ENCODE peak calls at places on chromosomes 6 and 20, in six cellular contexts. B, D, W, C, P and Q are unnamed samples.
A peak's percentile ranks its signal among the peaks of the same experiment; 100 is the strongest.

GRCh38 chr6:114439414-114439813 is 96.6 kb upstream of the HS3ST5 start:
- DNase-seq in P (no peak), C (no peak), W (no peak), B (no peak), D (no peak), Q (no peak)

GRCh38 chr6:6560909-6561308 is 27.6 kb upstream of the LY86 start:
- DNase-seq in C (no peak), W (no peak), B (no peak), D (no peak), P (no peak), Q (no peak)

GRCh38 chr20:48631114-48632016 is 196.4 kb downstream of the PREX1 start:
- DNase-seq in B (no peak), C (no peak), W (peak; percentile 64), D (peak; percentile 19), P (no peak), Q (no peak)

GRCh38 chr6:34457392-34457746 is 8.5 kb upstream of the PACSIN1 start:
- DNase-seq in D (no peak), C (no peak), B (no peak), W (no peak), P (no peak), Q (no peak)

GRCh38 chr6:80689700-80690099 is 583.2 kb downstream of the BCKDHB start:
- DNase-seq in D (no peak), P (no peak), B (no peak), W (no peak), C (no peak), Q (no peak)

GRCh38 chr6:135657207-135657606 is 159.7 kb upstream of the AHI1 start:
- DNase-seq in P (no peak), D (no peak), C (no peak), W (no peak), B (no peak), Q (no peak)

GRCh38 chr6:121544691-121545090 is 109.2 kb downstream of the GJA1 start:
- DNase-seq in C (no peak), P (no peak), W (no peak), D (no peak), B (no peak), Q (no peak)

GRCh38 chr20:52383995-52384621 is 192.5 kb upstream of the ZFP64 start:
- DNase-seq in W (no peak), P (no peak), D (no peak), C (no peak), B (no peak), Q (no peak)

GRCh38 chr6:13355043-13355945 is 27.0 kb upstream of the TBC1D7 start:
- DNase-seq in W (no peak), B (no peak), D (peak; percentile 94), C (peak; percentile 91), P (no peak), Q (no peak)

GRCh38 chr6:44222987-44223470 is 366 bp upstream of the SLC29A1 start:
- DNase-seq in C (no peak), D (no peak), P (peak; percentile 59), W (no peak), B (no peak), Q (no peak)

GRCh38 chr20:51586005-51586440 is 43.5 kb upstream of the NFATC2 start:
- DNase-seq in C (peak; percentile 88), B (peak; percentile 47), P (no peak), D (peak; percentile 73), W (no peak), Q (no peak)

GRCh38 chr20:21516861-21517565 is 3.1 kb upstream of the NKX2-2 start:
- DNase-seq in D (no peak), P (no peak), B (no peak), C (no peak), W (peak; percentile 35), Q (no peak)

GRCh38 chr20:46135856-46136633 is 17.9 kb downstream of the CD40 start:
- DNase-seq in B (no peak), D (no peak), P (no peak), W (no peak), C (no peak), Q (no peak)

GRCh38 chr6:83758533-83758932 is 49.6 kb upstream of the SNAP91 start:
- DNase-seq in D (no peak), B (no peak), P (no peak), C (no peak), W (no peak), Q (no peak)

GRCh38 chr6:43090557-43090952 is 14.4 kb downstream of the PTK7 start:
- DNase-seq in P (no peak), C (no peak), B (no peak), D (no peak), W (no peak), Q (no peak)

GRCh38 chr6:1208876-1209275 is 103.0 kb upstream of the FOXQ1 start:
- DNase-seq in C (no peak), B (no peak), P (no peak), W (no peak), D (no peak), Q (no peak)

GRCh38 chr20:63054103-63054474 is 47.3 kb upstream of the BHLHE23 start:
- DNase-seq in D (no peak), W (no peak), P (peak; percentile 11), B (no peak), C (no peak), Q (no peak)

GRCh38 chr20:64233725-64234124 is 21.8 kb upstream of the PCMTD2 start:
- DNase-seq in D (no peak), W (peak; percentile 4), C (no peak), P (no peak), B (no peak), Q (no peak)

GRCh38 chr6:139647816-139648215 is 273.4 kb upstream of the CITED2 start:
- DNase-seq in P (no peak), D (no peak), C (no peak), B (no peak), W (no peak), Q (no peak)

GRCh38 chr6:12280901-12281300 is 9.3 kb upstream of the EDN1 start:
- DNase-seq in D (no peak), W (no peak), C (no peak), P (no peak), B (no peak), Q (no peak)

GRCh38 chr6:105192707-105193465 is 13.1 kb upstream of the POPDC3 start:
- DNase-seq in C (no peak), B (no peak), P (no peak), W (no peak), D (no peak), Q (no peak)

GRCh38 chr6:31659649-31660223 is 842 bp downstream of the C6orf47 start:
- DNase-seq in W (no peak), C (no peak), B (no peak), D (peak; percentile 21), P (no peak), Q (no peak)

GRCh38 chr6:75563032-75563431 is 38.6 kb upstream of the SENP6 start:
- DNase-seq in P (no peak), B (peak; percentile 65), D (peak; percentile 54), W (no peak), C (no peak), Q (no peak)

GRCh38 chr6:142885182-142885867 is 59.7 kb downstream of the HIVEP2 start:
- DNase-seq in D (peak; percentile 96), C (peak; percentile 87), W (no peak), B (peak; percentile 95), P (no peak), Q (peak; percentile 30)

GRCh38 chr6:134057478-134057877 is 5.1 kb upstream of the SLC2A12 start:
- DNase-seq in D (no peak), C (no peak), B (no peak), W (no peak), P (no peak), Q (no peak)

GRCh38 chr6:46637145-46637544 is 15.5 kb downstream of the CYP39A1 start:
- DNase-seq in W (no peak), B (peak; percentile 8), P (no peak), D (peak; percentile 40), C (peak; percentile 74), Q (no peak)

GRCh38 chr6:49463612-49463967 is 420 bp downstream of the CENPQ start:
- DNase-seq in C (no peak), D (peak; percentile 0), B (no peak), W (no peak), P (no peak), Q (no peak)

GRCh38 chr6:87968435-87969278 is 79.0 kb upstream of the SPACA1 start:
- DNase-seq in D (peak; percentile 12), B (no peak), P (no peak), C (no peak), W (peak; percentile 50), Q (no peak)
- TF ChIP-seq CTCF in D (no peak), B (peak; percentile 13), P (no peak), C (peak; percentile 9), W (no peak), Q (no peak)

GRCh38 chr6:39107034-39107433 is 8.0 kb downstream of the SAYSD1 start:
- DNase-seq in D (no peak), W (no peak), B (no peak), C (no peak), P (no peak), Q (no peak)

GRCh38 chr6:39102821-39103136 is 12.2 kb downstream of the SAYSD1 start:
- DNase-seq in C (no peak), B (no peak), W (no peak), P (no peak), D (no peak), Q (no peak)

GRCh38 chr6:39104528-39104927 is 10.5 kb downstream of the SAYSD1 start:
- DNase-seq in B (no peak), P (no peak), C (no peak), D (no peak), W (no peak), Q (no peak)

GRCh38 chr6:39100358-39100757 is 14.6 kb downstream of the SAYSD1 start:
- DNase-seq in B (no peak), C (no peak), W (no peak), D (no peak), P (no peak), Q (no peak)

GRCh38 chr6:39102024-39102820 is 12.8 kb downstream of the SAYSD1 start:
- DNase-seq in W (peak; percentile 82), B (no peak), P (no peak), C (no peak), D (peak; percentile 84), Q (no peak)
- TF ChIP-seq CTCF in W (peak; percentile 73), B (no peak), P (peak; percentile 41), C (peak; percentile 43), D (peak; percentile 43), Q (peak; percentile 22)

GRCh38 chr20:11438412-11438811 is 479.3 kb upstream of the BTBD3 start:
- DNase-seq in P (no peak), C (no peak), D (no peak), W (no peak), B (no peak), Q (no peak)
- TF ChIP-seq CTCF in P (no peak), C (no peak), D (no peak), W (no peak), B (no peak), Q (no peak)

DNA sequence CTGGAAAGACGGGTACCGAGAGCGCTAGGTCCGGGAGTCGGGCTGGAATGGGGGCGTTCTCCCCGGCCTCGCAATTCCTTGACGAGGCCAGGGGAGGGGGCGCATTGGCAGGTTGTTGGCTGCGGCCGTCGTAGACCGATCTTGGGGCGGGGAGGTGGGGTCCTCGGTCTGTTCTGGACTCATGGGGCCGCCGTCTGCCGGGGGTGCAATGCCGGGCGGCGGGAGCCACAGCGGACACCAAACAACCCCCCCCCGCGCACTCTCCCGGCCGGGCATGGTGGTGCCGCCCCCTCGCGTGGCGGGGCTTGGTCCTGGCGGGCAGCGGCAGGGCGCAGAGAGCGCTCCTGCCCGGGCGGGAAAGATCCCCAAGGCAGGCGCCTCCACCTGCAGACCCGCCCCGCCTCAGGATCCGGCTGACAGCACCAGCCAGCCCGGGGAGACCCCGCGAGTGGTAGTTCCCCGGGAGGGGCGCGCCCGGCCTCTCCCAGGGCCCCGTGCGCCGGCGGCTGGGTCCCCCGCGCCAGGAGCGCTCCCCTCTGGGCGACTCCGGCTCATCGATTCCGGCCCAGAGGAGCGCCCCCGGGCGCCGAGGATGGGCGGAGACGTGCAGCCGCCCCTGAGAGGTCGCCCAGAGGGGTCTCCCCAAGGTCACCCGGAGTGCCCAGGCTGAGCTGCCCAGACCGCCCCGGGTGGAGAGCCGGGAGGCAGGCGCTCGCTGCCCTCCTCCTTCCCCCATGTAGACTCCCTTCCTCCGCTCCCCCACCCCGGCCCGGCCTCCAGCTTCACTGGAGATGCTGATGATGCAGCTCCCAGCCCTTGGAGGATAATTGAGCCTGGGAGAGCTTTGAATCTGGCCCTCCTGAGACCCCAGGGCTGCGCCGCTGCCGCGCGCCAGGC is 709 bp downstream of the PPP1R16B start:
- DNase-seq in W (peak; percentile 46), B (no peak), D (no peak), C (no peak), P (no peak), Q (peak; percentile 51)
- TF ChIP-seq CTCF in W (no peak), B (peak; percentile 14), D (no peak), C (no peak), P (no peak), Q (no peak)